ENCODE peak calls at places on chromosome 21, in eight cellular contexts. E is mesothelial cell of epicardium; A is T47D; S is NCI-H748 treated with DMSO at 0.1 percent for 48 hours; Z is posterior vena cava; T is Right ventricle myocardium superior; F is naive thymus-derived CD8-positive, alpha-beta T cell; V is CD8-positive, alpha-beta T cell. P is an unnamed sample.

GRCh38 chr21:14862794-14863720 is 201.7 kb downstream of the NRIP1 start:
- DNase-seq in E (no peak), A (peak), S (no peak), Z (no peak), T (no peak), F (no peak), V (no peak), P (no peak)

GRCh38 chr21:43866659-43867331 is 1.8 kb downstream of the AGPAT3 start:
- DNase-seq in E (no peak), A (peak), S (no peak), Z (peak), T (no peak), F (peak), V (no peak), P (no peak)

GRCh38 chr21:45372732-45373355 is 32.1 kb upstream of the COL18A1 start:
- DNase-seq in E (no peak), A (no peak), S (no peak), Z (no peak), T (peak), F (no peak), V (no peak), P (peak)

GRCh38 chr21:10521091-10521598 is at the start of gene TPTE:
- DNase-seq in E (no peak), A (no peak), S (peak), Z (peak), T (no peak), F (no peak), V (no peak), P (no peak)

GRCh38 chr21:42160111-42160949 is 58.6 kb upstream of the ABCG1 start:
- DNase-seq in E (peak), A (no peak), S (no peak), Z (no peak), T (no peak), F (peak), V (peak), P (peak)

GRCh38 chr21:22711636-22712035 is 1713.4 kb downstream of the NCAM2 start:
- DNase-seq in E (no peak), A (no peak), S (no peak), Z (no peak), T (no peak), F (no peak), V (no peak), P (no peak)

GRCh38 chr21:32336711-32337110 is 38.1 kb downstream of the MRAP start:
- DNase-seq in E (peak), A (no peak), S (no peak), Z (no peak), T (no peak), F (no peak), V (no peak), P (no peak)

GRCh38 chr21:29265690-29266479 is 32.8 kb upstream of the BACH1 start:
- DNase-seq in E (no peak), A (no peak), S (no peak), Z (no peak), T (no peak), F (no peak), V (no peak), P (no peak)

GRCh38 chr21:21463456-21463855 is 465.2 kb downstream of the NCAM2 start:
- DNase-seq in E (no peak), A (no peak), S (no peak), Z (no peak), T (no peak), F (no peak), V (no peak), P (no peak)

GRCh38 chr21:36749935-36750578 is 51.1 kb downstream of the SIM2 start:
- DNase-seq in E (peak), A (no peak), S (no peak), Z (peak), T (no peak), F (no peak), V (no peak), P (no peak)

GRCh38 chr21:17003763-17004373 is 509.0 kb upstream of the CXADR start:
- DNase-seq in E (no peak), A (no peak), S (no peak), Z (no peak), T (no peak), F (no peak), V (no peak), P (no peak)